ENCODE peak calls at places on chromosomes 4 and X, in ten cellular contexts. J is ovary, Q is esophagus muscularis mucosa, L is tibial nerve, W is heart left ventricle, D is spleen, O is uterus, C is erythroblast, S is Peyer's patch, M is prostate gland. E is an unnamed sample.

GRCh38 chr4:79213040-79213439 is 112.8 kb downstream of the NAA11 start:
- DNase-seq in W (no peak), D (no peak), L (no peak), S (no peak), C (no peak), O (no peak), M (no peak), Q (no peak), J (no peak), E (no peak)

GRCh38 chr4:171639540-171639939 is 173.7 kb upstream of the GALNTL6 start:
- DNase-seq in W (no peak), S (no peak), Q (no peak), L (no peak), M (no peak), J (no peak), C (no peak), D (no peak), O (no peak), E (no peak)

GRCh38 chrX:18938710-18939109 is 45.2 kb downstream of the PHKA2 start:
- DNase-seq in J (no peak), D (no peak), Q (no peak), S (no peak), O (no peak), L (no peak), W (no peak), M (no peak), C (peak; percentile 0), E (no peak)

GRCh38 chrX:49273181-49273727 is 3.7 kb downstream of the PPP1R3F start:
- DNase-seq in C (peak; percentile 18), J (no peak), Q (no peak), O (no peak), L (no peak), S (no peak), W (no peak), M (no peak), D (peak; percentile 47), E (no peak)

GRCh38 chr4:183426507-183426906 is 17.9 kb upstream of the CDKN2AIP start:
- DNase-seq in L (no peak), S (no peak), M (no peak), D (no peak), O (no peak), J (no peak), C (no peak), W (no peak), Q (no peak), E (no peak)

GRCh38 chr4:38062088-38062893 is 102.1 kb downstream of the PTTG2 start:
- DNase-seq in W (peak; percentile 85), O (peak; percentile 80), S (peak; percentile 84), C (peak; percentile 87), L (peak; percentile 89), D (no peak), Q (peak; percentile 96), J (peak; percentile 84), M (peak; percentile 80), E (peak; percentile 40)

GRCh38 chr4:40749717-40750460 is at the start of gene NSUN7:
- DNase-seq in C (no peak), W (no peak), Q (no peak), S (peak; percentile 89), L (no peak), D (peak; percentile 88), J (peak; percentile 73), O (peak; percentile 25), M (peak; percentile 75), E (no peak)

GRCh38 chr4:84673475-84674230 is 90.7 kb downstream of the CDS1 start:
- DNase-seq in C (no peak), S (no peak), D (no peak), J (no peak), Q (no peak), O (no peak), M (no peak), L (no peak), W (no peak), E (no peak)

GRCh38 chr4:76784237-76784636 is 113.7 kb downstream of the SOWAHB start:
- DNase-seq in O (no peak), C (peak; percentile 10), J (no peak), D (no peak), M (no peak), W (no peak), Q (no peak), L (no peak), S (no peak), E (no peak)

GRCh38 chr4:101020956-101021355 is 326.4 kb downstream of the PPP3CA start:
- DNase-seq in C (no peak), S (no peak), W (no peak), D (no peak), L (no peak), O (no peak), M (no peak), J (no peak), Q (no peak), E (no peak)

GRCh38 chr4:155889036-155889793 is 14.3 kb upstream of the TDO2 start:
- DNase-seq in Q (no peak), M (no peak), J (no peak), W (no peak), S (no peak), L (no peak), D (no peak), C (no peak), O (no peak), E (no peak)

GRCh38 chr4:154854362-154854761 is 73.3 kb downstream of the RBM46 start:
- DNase-seq in S (no peak), M (no peak), D (no peak), Q (no peak), W (no peak), C (peak; percentile 4), J (no peak), O (no peak), L (no peak), E (no peak)

GRCh38 chr4:145635630-145636029 is 16.4 kb downstream of the MMAA start:
- DNase-seq in Q (no peak), O (no peak), J (no peak), W (no peak), C (no peak), S (no peak), L (no peak), M (no peak), D (no peak), E (no peak)

GRCh38 chrX:55119712-55120111 is 30.9 kb downstream of the PAGE2 start:
- DNase-seq in W (no peak), O (no peak), S (no peak), M (no peak), L (no peak), C (peak; percentile 31), Q (no peak), J (no peak), D (no peak), E (no peak)

GRCh38 chrX:41005445-41005992 is 79.7 kb upstream of the USP9X start:
- DNase-seq in C (peak; percentile 3), J (no peak), Q (no peak), M (no peak), S (no peak), L (no peak), O (no peak), W (no peak), D (no peak), E (no peak)

GRCh38 chr4:150533673-150534072 is 48.3 kb upstream of the MAB21L2 start:
- DNase-seq in J (no peak), M (no peak), W (no peak), C (no peak), O (no peak), S (no peak), L (no peak), Q (no peak), D (no peak), E (no peak)

GRCh38 chr4:70473691-70474090 is 1.7 kb downstream of the MUC7 start:
- DNase-seq in Q (no peak), M (no peak), D (no peak), W (no peak), L (no peak), C (no peak), S (no peak), J (no peak), O (no peak), E (no peak)

GRCh38 chrX:104137496-104137895 is 19.3 kb downstream of the SLC25A53 start:
- DNase-seq in L (no peak), Q (no peak), D (no peak), S (no peak), W (no peak), O (no peak), M (no peak), C (peak; percentile 42), J (no peak), E (no peak)

DNA sequence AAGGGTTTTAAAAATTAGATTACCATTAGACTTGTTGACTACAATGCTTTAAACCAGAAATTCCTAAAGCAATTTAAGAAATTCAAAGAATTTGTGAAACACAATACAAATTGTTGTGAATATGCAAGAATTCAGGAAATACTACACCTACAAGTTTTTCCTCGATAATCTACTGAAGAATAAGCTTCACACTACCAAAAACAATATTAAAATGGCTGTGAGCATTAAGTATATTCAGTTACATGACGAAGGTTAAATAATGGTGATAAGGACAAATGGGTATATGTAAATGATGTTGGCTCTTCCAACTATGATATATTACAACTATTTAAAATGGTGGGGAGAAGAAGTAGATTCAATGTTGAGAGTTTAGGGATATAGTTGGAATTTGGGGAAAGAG is 111.1 kb upstream of the HTR2C start:
- DNase-seq in Q (no peak), J (no peak), D (no peak), S (no peak), M (no peak), C (no peak), L (no peak), W (no peak), O (no peak), E (no peak)
- TF ChIP-seq POLR2A in Q (no peak), J (no peak), D (no peak), S (no peak), M (no peak), C (no peak), L (no peak), W (no peak), O (no peak), E (no peak)

GRCh38 chrX:149207518-149207917 is 297.6 kb downstream of the IDS start:
- DNase-seq in L (no peak), W (no peak), D (no peak), M (no peak), S (no peak), Q (no peak), C (no peak), O (no peak), J (no peak), E (no peak)
- TF ChIP-seq POLR2A in L (no peak), W (no peak), D (no peak), M (no peak), S (no peak), Q (no peak), C (no peak), O (no peak), J (no peak), E (no peak)

DNA sequence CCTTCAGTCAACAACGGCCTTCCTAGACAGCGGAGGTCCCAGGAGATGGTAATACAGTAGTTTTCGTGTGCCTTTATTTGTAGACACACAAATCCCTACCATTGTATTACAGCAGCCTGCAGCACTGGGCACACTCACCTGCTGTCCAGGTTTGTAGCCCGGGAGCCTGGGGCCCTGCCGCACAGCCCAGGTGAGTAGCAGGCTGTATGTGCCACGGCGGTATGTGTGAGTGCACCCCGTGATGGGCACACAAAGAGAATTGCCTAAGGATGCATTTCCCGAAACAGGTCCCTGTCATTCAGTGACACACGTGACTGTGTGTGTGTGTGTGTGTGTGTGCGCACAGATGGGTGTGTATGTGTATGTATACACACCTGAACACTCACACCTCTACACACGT is 8.1 kb upstream of the SLC25A6 start:
- DNase-seq in J (no peak), D (peak; percentile 47), L (no peak), M (no peak), W (no peak), O (no peak), C (no peak), S (peak; percentile 22), Q (no peak), E (no peak)
- TF ChIP-seq POLR2A in J (no peak), D (no peak), L (no peak), M (no peak), W (no peak), O (no peak), C (no peak), S (no peak), Q (no peak), E (no peak)

GRCh38 chr4:626201-627091 is 1.1 kb downstream of the PDE6B start:
- DNase-seq in W (no peak), O (no peak), L (no peak), M (no peak), S (no peak), J (no peak), C (no peak), D (peak; percentile 64), Q (no peak), E (no peak)
- TF ChIP-seq POLR2A in W (no peak), O (no peak), L (no peak), M (no peak), S (no peak), J (no peak), C (no peak), D (no peak), Q (no peak), E (no peak)

E was measured in gastrocnemius medialis.